ENCODE peak calls at places on chromosome 9, in five cellular contexts. K is effector memory CD4-positive, alpha-beta T cell; H is GM23248; T is CD8-positive, alpha-beta T cell; F is neuronal stem cell. P is an unnamed sample. For H3K27me3, the result is how much of the 10 kb centered on the place peaks cover.

GRCh38 chr9:503881-504852 is 289.5 kb downstream of the DOCK8 start:
- DNase-seq in K (peak), H (peak), T (peak), F (peak), P (peak)

GRCh38 chr9:133825555-133826198 is 87.5 kb upstream of the SARDH start:
- DNase-seq in K (no peak), H (peak), T (no peak), F (no peak), P (no peak)

GRCh38 chr9:123998970-123999621 is 12.5 kb upstream of the LHX2 start:
- DNase-seq in K (no peak), H (no peak), T (no peak), F (peak), P (no peak)

GRCh38 chr9:70340572-70340971 is 73.9 kb downstream of the KLF9 start:
- DNase-seq in K (no peak), H (peak), T (no peak), F (no peak), P (no peak)

GRCh38 chr9:21520501-21521228 is 38.6 kb upstream of the IFNE start:
- DNase-seq in K (no peak), H (no peak), T (no peak), F (no peak), P (no peak)

GRCh38 chr9:30235068-30235467 is 2149.4 kb upstream of the ACO1 start:
- DNase-seq in K (no peak), H (no peak), T (no peak), F (no peak), P (no peak)

GRCh38 chr9:93099551-93100264 is 3.7 kb downstream of the CARD19 start:
- DNase-seq in K (no peak), H (no peak), T (no peak), F (no peak), P (peak)

GRCh38 chr9:128276574-128277270 is 646 bp downstream of the SWI5 start:
- DNase-seq in K (no peak), H (peak), T (no peak), F (peak), P (no peak)

GRCh38 chr9:78493166-78493742 is 196.3 kb downstream of the PSAT1 start:
- DNase-seq in K (no peak), H (no peak), T (no peak), F (no peak), P (no peak)

GRCh38 chr9:91241909-91242308 is 119.8 kb downstream of the AUH start:
- DNase-seq in K (no peak), H (no peak), T (no peak), F (no peak), P (no peak)

GRCh38 chr9:104608336-104608735 is 2.9 kb upstream of the OR13C2 start:
- DNase-seq in K (no peak), H (peak), T (no peak), F (no peak), P (no peak)

GRCh38 chr9:136803551-136804508 is 3.9 kb upstream of the RABL6 start:
- DNase-seq in K (no peak), H (no peak), T (no peak), F (no peak), P (no peak)

GRCh38 chr9:92312887-92313623 is 12.1 kb downstream of the NOL8 start:
- DNase-seq in K (no peak), H (no peak), T (no peak), F (no peak), P (no peak)

GRCh38 chr9:127763918-127764384 is 14.5 kb downstream of the SH2D3C start:
- DNase-seq in K (no peak), H (peak), T (no peak), F (peak), P (peak)

GRCh38 chr9:114378883-114379282 is 8.9 kb downstream of the AKNA start:
- DNase-seq in K (no peak), H (no peak), T (no peak), F (no peak), P (no peak)

GRCh38 chr9:113566011-113566711 is 102.6 kb downstream of the RGS3 start:
- DNase-seq in K (no peak), H (peak), T (no peak), F (no peak), P (no peak)

GRCh38 chr9:34585946-34586705 is 3.4 kb downstream of the CNTFR start:
- DNase-seq in K (no peak), H (no peak), T (no peak), F (no peak), P (no peak)
- H3K27me3 ChIP-seq in K (under half), H (half or more), T (under half), F (under half), P (half or more)

GRCh38 chr9:87195306-87195705 is 248.0 kb upstream of the GAS1 start:
- DNase-seq in K (no peak), H (peak), T (no peak), F (no peak), P (no peak)

GRCh38 chr9:87197349-87198130 is 250.2 kb upstream of the GAS1 start:
- DNase-seq in K (no peak), H (no peak), T (no peak), F (no peak), P (no peak)

GRCh38 chr9:87199819-87200218 is 252.5 kb upstream of the GAS1 start:
- DNase-seq in K (no peak), H (no peak), T (no peak), F (no peak), P (no peak)

GRCh38 chr9:87201316-87201715 is 254.0 kb upstream of the GAS1 start:
- DNase-seq in K (no peak), H (peak), T (no peak), F (no peak), P (no peak)

GRCh38 chr9:87198716-87199115 is 251.4 kb upstream of the GAS1 start:
- DNase-seq in K (no peak), H (peak), T (no peak), F (no peak), P (no peak)
- H3K27ac ChIP-seq in K (no peak), H (no peak), T (no peak), F (no peak), P (no peak)

GRCh38 chr9:130975156-130975555 is 33.8 kb upstream of the LAMC3 start:
- DNase-seq in K (no peak), H (no peak), T (no peak), F (no peak), P (no peak)
- H3K27me3 ChIP-seq in K (under half), H (under half), T (under half), F (under half), P (under half)

DNA sequence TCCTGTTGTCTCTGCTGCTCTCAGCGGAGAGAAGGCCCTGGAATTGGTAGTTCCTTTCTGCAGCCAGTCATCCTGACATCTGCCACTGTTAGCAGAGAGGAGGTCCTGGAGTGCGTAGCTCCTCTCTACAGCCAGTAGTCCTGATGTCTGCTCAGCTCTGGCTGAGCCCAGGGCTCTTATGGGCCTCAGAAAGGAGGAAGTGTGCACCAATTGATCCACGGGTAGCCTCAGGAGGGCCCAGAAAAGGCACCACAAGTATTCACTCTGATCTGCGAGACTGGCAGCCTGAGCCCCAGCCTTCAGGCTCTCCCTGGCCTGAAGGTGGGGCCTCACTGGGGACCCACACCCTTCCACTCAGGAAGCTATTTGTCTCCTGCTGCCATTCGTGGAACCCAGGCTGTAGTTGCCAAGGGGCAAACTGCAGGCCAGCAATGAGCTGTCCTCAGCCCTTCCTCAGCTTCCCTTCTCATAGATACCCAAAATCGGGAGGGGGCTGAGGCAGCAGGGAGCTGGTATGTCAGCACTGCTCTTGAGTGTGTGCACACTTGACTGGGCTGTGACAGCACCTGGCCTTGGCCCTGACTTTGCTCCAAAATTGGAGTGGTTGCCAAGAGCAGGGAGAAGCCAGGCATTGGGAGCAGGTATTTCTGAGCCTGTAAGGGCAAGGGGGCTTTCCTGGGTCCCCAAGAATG is 1049.5 kb upstream of the ACO1 start:
- DNase-seq in K (no peak), H (no peak), T (no peak), F (no peak), P (no peak)
- H3K27ac ChIP-seq in K (no peak), H (no peak), T (no peak), F (no peak), P (peak)

GRCh38 chr9:95784318-95784717 is 91.2 kb upstream of the ERCC6L2 start:
- DNase-seq in K (no peak), H (no peak), T (no peak), F (no peak), P (no peak)

GRCh38 chr9:95785209-95785608 is 90.3 kb upstream of the ERCC6L2 start:
- DNase-seq in K (no peak), H (no peak), T (no peak), F (no peak), P (no peak)

GRCh38 chr9:95791695-95792094 is 83.8 kb upstream of the ERCC6L2 start:
- DNase-seq in K (no peak), H (no peak), T (no peak), F (no peak), P (no peak)

GRCh38 chr9:95788486-95789110 is 86.9 kb upstream of the ERCC6L2 start:
- DNase-seq in K (no peak), H (no peak), T (no peak), F (no peak), P (no peak)

GRCh38 chr9:95788011-95788410 is 87.5 kb upstream of the ERCC6L2 start:
- DNase-seq in K (no peak), H (no peak), T (no peak), F (no peak), P (no peak)
- H3K27me3 ChIP-seq in K (under half), H (half or more), T (under half), F (under half), P (under half)

P was measured in lower lobe of right lung.